ENCODE peak calls at places on chromosomes 5 and 9, in five cellular contexts. C, P, H, U and V are unnamed samples.

GRCh38 chr9:14132798-14133197 is 181.1 kb downstream of the NFIB start:
- DNase-seq in P (no peak), C (no peak), U (no peak), H (no peak), V (no peak)

GRCh38 chr9:131700076-131700475 is 39.8 kb downstream of the RAPGEF1 start:
- DNase-seq in U (no peak), H (no peak), P (no peak), C (no peak), V (no peak)

GRCh38 chr9:7228786-7229185 is 471.0 kb downstream of the KDM4C start:
- DNase-seq in U (no peak), C (no peak), P (no peak), H (no peak), V (no peak)

GRCh38 chr9:71680189-71680983 is 87.9 kb downstream of the CEMIP2 start:
- DNase-seq in P (peak), C (no peak), H (peak), U (no peak), V (no peak)

GRCh38 chr9:17018540-17019196 is 116.2 kb upstream of the CNTLN start:
- DNase-seq in C (no peak), P (no peak), H (no peak), U (no peak), V (no peak)

GRCh38 chr9:132977626-132978450 is 656 bp upstream of the GFI1B start:
- DNase-seq in C (no peak), U (peak), H (peak), P (peak), V (peak)

GRCh38 chr5:123882946-123883345 is 371.0 kb downstream of the CSNK1G3 start:
- DNase-seq in U (no peak), P (no peak), C (no peak), H (no peak), V (no peak)

GRCh38 chr9:116318463-116319271 is 165.1 kb downstream of the PAPPA start:
- DNase-seq in U (no peak), C (no peak), P (no peak), H (no peak), V (no peak)

GRCh38 chr9:126058631-126059030 is 268.0 kb upstream of the MVB12B start:
- DNase-seq in H (no peak), U (no peak), P (no peak), C (no peak), V (no peak)

GRCh38 chr9:87520172-87520683 is 22.6 kb downstream of the DAPK1 start:
- DNase-seq in P (no peak), U (no peak), H (no peak), C (no peak), V (no peak)

GRCh38 chr9:127132921-127133647 is 10.6 kb upstream of the ANGPTL2 start:
- DNase-seq in C (no peak), U (no peak), P (no peak), H (no peak), V (no peak)

GRCh38 chr5:24141046-24141445 is 503.7 kb downstream of the CDH10 start:
- DNase-seq in C (no peak), H (no peak), U (no peak), P (no peak), V (no peak)

GRCh38 chr9:95381243-95381642 is 63.7 kb upstream of the FANCC start:
- DNase-seq in U (no peak), P (no peak), C (no peak), H (no peak), V (peak)

GRCh38 chr5:76175821-76176403 is 92.7 kb downstream of the SV2C start:
- DNase-seq in C (no peak), H (no peak), P (no peak), U (no peak), V (peak)

GRCh38 chr5:134086943-134087305 is 27.6 kb upstream of the TCF7 start:
- DNase-seq in H (no peak), P (no peak), U (no peak), C (no peak), V (no peak)

DNA sequence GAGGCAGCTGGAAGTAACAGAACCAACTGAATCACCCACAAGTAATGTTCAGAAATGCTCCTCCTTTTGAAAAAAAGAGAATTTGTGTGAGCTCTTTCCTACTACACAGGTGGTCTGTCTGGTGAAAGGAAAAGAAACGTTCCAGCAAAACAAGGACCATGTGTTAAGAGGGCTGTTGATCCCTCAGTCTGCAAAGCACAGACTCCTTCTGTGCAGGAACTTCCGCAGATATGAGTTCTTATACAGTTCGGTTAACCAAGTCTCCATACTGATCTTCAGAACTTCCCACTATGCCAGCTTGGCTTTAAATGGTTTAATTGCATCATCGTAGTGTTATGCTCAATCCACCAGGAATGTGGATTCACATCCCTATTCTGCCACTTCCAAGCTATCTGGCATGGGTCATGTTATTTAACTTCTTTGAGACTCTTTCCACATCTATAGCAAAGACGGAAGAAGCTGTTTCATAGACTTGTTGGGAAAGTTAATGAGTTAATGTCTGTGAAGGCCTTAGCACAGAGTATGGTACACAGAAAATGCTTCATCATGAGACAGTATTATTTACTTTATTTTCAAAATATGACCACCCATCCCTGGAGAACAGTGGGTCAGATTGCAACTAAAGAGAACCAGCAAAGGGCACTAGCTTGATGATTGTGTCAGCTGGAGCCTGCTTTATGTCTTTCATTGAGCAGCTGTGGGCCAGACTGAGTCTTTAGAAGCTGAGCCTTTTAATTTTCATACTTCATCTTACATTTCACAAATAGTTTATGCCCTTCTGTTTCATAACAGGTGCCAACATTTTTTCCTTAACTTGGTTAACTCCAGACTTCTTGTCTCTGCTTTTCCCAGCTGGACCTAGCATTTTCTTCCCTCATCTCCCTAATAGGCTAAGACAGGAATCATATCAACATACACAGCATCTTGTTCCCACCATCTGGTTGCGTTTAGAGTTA is 89.9 kb downstream of the MAMDC2 start:
- DNase-seq in H (no peak), U (no peak), C (no peak), P (no peak), V (no peak)
- TF ChIP-seq REST in H (no peak), U (no peak), C (no peak), P (no peak), V (no peak)

DNA sequence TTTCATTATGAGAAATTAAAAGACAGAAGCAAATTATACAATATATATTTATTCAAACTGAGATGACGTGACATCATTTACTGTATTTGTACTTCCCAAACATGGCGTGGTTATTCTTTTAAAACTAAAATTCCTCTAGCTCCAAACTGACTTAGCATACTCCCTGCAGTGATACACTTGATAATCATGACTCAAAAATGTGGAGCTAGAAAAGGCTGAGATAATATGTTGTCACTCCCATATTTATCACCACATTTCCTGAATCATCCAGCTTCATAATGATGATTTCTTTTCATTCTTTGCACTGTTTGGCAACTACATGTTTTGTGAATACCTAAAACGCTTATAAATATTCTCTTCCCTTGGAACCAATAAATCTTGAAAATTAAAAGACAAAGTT is 341.1 kb downstream of the EBF1 start:
- DNase-seq in C (no peak), H (no peak), U (no peak), P (no peak), V (no peak)
- H3K4me3 ChIP-seq in C (no peak), H (no peak), U (no peak), P (no peak), V (no peak)

GRCh38 chr5:125722550-125722949 is 700.7 kb upstream of the GRAMD2B start:
- DNase-seq in C (no peak), H (no peak), U (no peak), P (no peak), V (no peak)
- TF ChIP-seq REST in C (no peak), H (no peak), U (no peak), P (no peak), V (no peak)

GRCh38 chr9:93036887-93037475 is 21.5 kb upstream of the SUSD3 start:
- DNase-seq in C (no peak), H (no peak), U (no peak), P (no peak), V (no peak)
- H3K4me3 ChIP-seq in C (no peak), H (no peak), U (no peak), P (no peak), V (no peak)

GRCh38 chr9:128245293-128246151 is 30.3 kb downstream of the GOLGA2 start:
- DNase-seq in H (no peak), C (peak), P (peak), U (no peak), V (no peak)
- TF ChIP-seq REST in H (no peak), C (no peak), P (no peak), U (no peak), V (no peak)

GRCh38 chr9:34365282-34365681 is 11.4 kb downstream of the MYORG start:
- DNase-seq in H (no peak), U (no peak), C (no peak), P (no peak), V (no peak)

GRCh38 chr9:34362614-34363013 is 14.1 kb downstream of the MYORG start:
- DNase-seq in H (no peak), U (no peak), P (no peak), C (no peak), V (no peak)

GRCh38 chr9:34366365-34366764 is 10.3 kb downstream of the MYORG start:
- DNase-seq in H (no peak), U (no peak), P (no peak), C (no peak), V (no peak)

DNA sequence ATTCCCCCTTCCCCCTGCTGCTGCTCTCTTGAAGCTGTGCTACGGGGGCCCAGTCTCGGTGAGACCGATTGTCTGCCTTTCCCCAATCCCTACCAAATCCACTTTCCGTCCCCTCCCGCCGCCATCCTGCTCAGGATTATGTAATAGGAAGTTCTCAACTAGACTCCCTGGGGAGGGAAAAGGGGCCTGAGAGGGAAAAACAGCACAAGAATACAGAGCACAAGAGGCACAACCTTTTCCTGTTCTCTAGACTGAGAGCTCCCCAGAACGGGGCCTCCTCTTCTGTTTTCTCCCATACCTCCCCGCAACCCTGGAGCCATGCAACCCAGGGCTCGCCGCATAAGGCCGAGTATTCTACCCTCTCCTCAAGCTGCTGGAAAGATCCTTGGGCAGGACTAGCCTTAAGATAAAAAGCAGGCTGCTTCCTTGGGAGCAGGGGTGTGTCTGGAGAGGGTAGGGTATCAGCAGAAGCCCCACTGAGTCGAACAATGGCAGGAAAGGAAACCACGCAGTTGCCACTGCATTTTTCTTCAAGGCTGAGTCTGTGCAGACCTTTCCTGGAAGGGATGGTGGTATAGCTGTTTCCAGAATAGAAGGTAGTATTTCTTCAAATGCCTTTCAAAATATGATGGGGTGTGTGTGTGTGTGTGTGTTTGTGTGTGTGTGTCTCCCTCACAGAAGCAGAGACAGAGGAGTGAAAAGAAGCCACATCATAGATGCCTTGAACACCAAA is 12.9 kb downstream of the MYORG start:
- DNase-seq in H (no peak), U (no peak), C (no peak), P (no peak), V (no peak)
- H3K4me3 ChIP-seq in H (no peak), U (no peak), C (no peak), P (no peak), V (no peak)

DNA sequence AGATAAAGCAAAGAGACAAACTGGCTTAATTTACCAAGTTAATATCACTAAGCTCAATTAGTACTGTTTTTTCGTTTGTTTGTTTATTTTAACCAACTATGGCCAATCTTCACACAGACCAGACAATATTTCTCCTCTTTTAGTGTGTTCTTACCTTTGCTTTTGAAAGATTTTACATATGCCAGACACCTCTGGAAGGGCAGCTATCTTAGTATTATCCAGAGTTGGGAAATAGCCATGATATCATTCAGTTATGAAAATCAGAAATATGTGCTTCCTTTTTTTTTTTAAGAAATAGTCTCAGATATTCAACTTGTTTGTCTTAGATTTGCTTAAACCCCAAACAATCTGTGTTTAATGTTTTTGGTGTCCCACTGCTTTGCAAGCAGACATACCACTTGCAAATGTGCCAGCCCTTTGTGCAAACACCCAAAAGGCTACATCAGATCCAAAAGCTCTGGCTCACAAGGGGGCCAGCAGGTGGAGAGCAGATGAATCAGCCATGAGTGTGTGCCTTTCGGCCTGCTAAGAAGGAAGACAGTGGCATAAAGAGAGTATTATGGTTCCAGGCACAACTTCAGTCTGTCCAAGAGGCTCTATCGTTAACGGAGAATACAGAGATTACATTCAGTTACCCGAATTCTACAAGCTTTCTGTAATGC is 147.6 kb downstream of the EFNA5 start:
- DNase-seq in P (no peak), H (peak), C (no peak), U (no peak), V (no peak)
- TF ChIP-seq REST in P (no peak), H (no peak), C (no peak), U (no peak), V (no peak)

GRCh38 chr9:97873410-97873809 is 20.4 kb downstream of the FOXE1 start:
- DNase-seq in P (no peak), H (no peak), C (no peak), U (no peak), V (no peak)

GRCh38 chr9:97874617-97875016 is 21.6 kb downstream of the FOXE1 start:
- DNase-seq in H (no peak), U (no peak), P (no peak), C (no peak), V (no peak)

GRCh38 chr9:97873877-97874276 is 20.9 kb downstream of the FOXE1 start:
- DNase-seq in U (no peak), P (no peak), C (no peak), H (peak), V (no peak)

GRCh38 chr9:97875111-97875510 is 22.1 kb downstream of the FOXE1 start:
- DNase-seq in U (no peak), C (no peak), H (no peak), P (no peak), V (no peak)

GRCh38 chr9:97876061-97876460 is 23.0 kb downstream of the FOXE1 start:
- DNase-seq in P (no peak), U (no peak), C (no peak), H (no peak), V (no peak)
- H3K4me3 ChIP-seq in P (no peak), U (no peak), C (no peak), H (peak), V (no peak)

DNA sequence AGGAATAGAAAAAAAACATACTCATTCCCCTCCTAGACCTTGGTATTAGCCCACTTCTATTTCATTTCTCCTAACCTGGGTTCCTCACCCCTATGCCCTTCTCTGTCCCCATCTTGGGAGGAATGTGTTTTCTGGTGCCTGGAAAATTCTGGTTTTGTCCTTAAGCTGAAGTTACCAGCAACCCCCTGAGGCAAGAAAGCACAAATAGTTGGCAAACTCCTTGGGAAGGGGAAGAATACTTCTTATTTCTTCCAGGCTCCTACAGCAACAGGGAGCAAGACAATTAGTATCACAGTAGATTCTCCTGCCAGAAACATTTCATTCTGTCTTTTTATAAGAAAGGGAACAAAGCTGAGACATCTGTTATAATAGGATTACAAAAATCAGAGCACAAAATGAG is 142.5 kb downstream of the SNCAIP start:
- DNase-seq in H (no peak), P (no peak), U (no peak), C (no peak), V (no peak)
- TF ChIP-seq REST in H (no peak), P (no peak), U (no peak), C (no peak), V (no peak)

DNA sequence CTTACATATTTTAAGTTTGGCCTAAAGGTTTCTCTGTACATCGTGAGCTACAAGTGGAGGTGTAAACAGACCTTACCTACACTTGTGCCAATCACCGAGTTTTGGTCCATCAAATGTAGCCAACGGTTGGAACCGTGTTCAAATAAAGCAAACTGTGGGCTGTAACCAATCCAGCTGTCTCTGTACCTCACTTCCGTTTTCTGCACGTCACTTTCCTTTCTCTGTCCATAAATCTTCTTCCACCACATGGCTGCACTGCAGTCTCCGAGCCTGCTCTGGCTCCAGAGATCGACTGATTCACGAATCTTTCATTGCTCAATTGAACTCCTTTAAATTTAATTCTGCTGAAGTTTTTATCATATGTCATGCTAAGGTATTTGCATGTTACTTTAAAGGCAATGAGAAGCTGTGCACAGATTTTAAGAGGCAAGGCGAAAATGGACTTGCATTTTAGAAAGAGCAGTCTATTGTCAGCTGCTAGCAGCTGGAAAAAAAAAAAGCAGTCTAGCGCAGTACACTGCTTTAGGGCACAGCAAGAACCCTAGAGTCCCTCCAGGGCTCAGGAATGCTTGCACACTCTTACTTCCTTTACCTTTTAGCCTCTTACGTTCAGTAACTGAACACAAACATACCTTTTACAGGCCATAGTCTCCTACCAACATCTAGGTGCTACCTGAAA is 13.2 kb downstream of the TTC39B start:
- DNase-seq in H (no peak), C (no peak), P (no peak), U (no peak), V (no peak)
- H3K4me3 ChIP-seq in H (no peak), C (no peak), P (no peak), U (no peak), V (no peak)